ENCODE peak calls at places on chromosomes 1 and 21, in nine cellular contexts. One of them, this sample, is unnamed.

GRCh38 chr1:19062258-19063029 is 106.0 kb upstream of the IFFO2 start:
- DNase-seq in foreskin melanocyte: no peak
- DNase-seq in adrenal gland: no peak
- DNase-seq in tibial artery: no peak
- DNase-seq in stimulated activated CD8-positive, alpha-beta memory T cell treated with anti-CD3 and anti-CD28 coated beads, Interleukin-15, amount 100 ng/mL, for 24 hours: no peak
- DNase-seq in amniotic epithelial cell: no peak
- DNase-seq in HTR-8/SVneo: no peak
- DNase-seq in EL: no peak
- DNase-seq in NCI-H69: no peak
- DNase-seq in this sample: peak; percentile 22

GRCh38 chr1:235878082-235878781 is 11.5 kb upstream of the LYST start:
- DNase-seq in foreskin melanocyte: no peak
- DNase-seq in adrenal gland: no peak
- DNase-seq in tibial artery: no peak
- DNase-seq in stimulated activated CD8-positive, alpha-beta memory T cell treated with anti-CD3 and anti-CD28 coated beads, Interleukin-15, amount 100 ng/mL, for 24 hours: no peak
- DNase-seq in amniotic epithelial cell: no peak
- DNase-seq in HTR-8/SVneo: no peak
- DNase-seq in EL: no peak
- DNase-seq in NCI-H69: peak; percentile 89
- DNase-seq in this sample: no peak

GRCh38 chr1:29290414-29290980 is 54.2 kb downstream of the PTPRU start:
- DNase-seq in foreskin melanocyte: no peak
- DNase-seq in adrenal gland: no peak
- DNase-seq in tibial artery: no peak
- DNase-seq in stimulated activated CD8-positive, alpha-beta memory T cell treated with anti-CD3 and anti-CD28 coated beads, Interleukin-15, amount 100 ng/mL, for 24 hours: no peak
- DNase-seq in amniotic epithelial cell: peak; percentile 87
- DNase-seq in HTR-8/SVneo: no peak
- DNase-seq in EL: peak; percentile 27
- DNase-seq in NCI-H69: no peak
- DNase-seq in this sample: no peak

GRCh38 chr1:159089184-159089791 is 12.7 kb upstream of the AIM2 start:
- DNase-seq in foreskin melanocyte: no peak
- DNase-seq in adrenal gland: no peak
- DNase-seq in tibial artery: no peak
- DNase-seq in stimulated activated CD8-positive, alpha-beta memory T cell treated with anti-CD3 and anti-CD28 coated beads, Interleukin-15, amount 100 ng/mL, for 24 hours: no peak
- DNase-seq in amniotic epithelial cell: no peak
- DNase-seq in HTR-8/SVneo: no peak
- DNase-seq in EL: no peak
- DNase-seq in NCI-H69: no peak
- DNase-seq in this sample: no peak

GRCh38 chr1:44040856-44041255 is 9.6 kb upstream of the SLC6A9 start:
- DNase-seq in foreskin melanocyte: no peak
- DNase-seq in adrenal gland: no peak
- DNase-seq in tibial artery: no peak
- DNase-seq in stimulated activated CD8-positive, alpha-beta memory T cell treated with anti-CD3 and anti-CD28 coated beads, Interleukin-15, amount 100 ng/mL, for 24 hours: no peak
- DNase-seq in amniotic epithelial cell: peak; percentile 36
- DNase-seq in HTR-8/SVneo: no peak
- DNase-seq in EL: no peak
- DNase-seq in NCI-H69: no peak
- DNase-seq in this sample: no peak

GRCh38 chr21:44462834-44463200 is 7.5 kb downstream of the LRRC3 start:
- DNase-seq in foreskin melanocyte: no peak
- DNase-seq in adrenal gland: no peak
- DNase-seq in tibial artery: no peak
- DNase-seq in stimulated activated CD8-positive, alpha-beta memory T cell treated with anti-CD3 and anti-CD28 coated beads, Interleukin-15, amount 100 ng/mL, for 24 hours: no peak
- DNase-seq in amniotic epithelial cell: no peak
- DNase-seq in HTR-8/SVneo: no peak
- DNase-seq in EL: no peak
- DNase-seq in NCI-H69: no peak
- DNase-seq in this sample: no peak

GRCh38 chr1:61270107-61270506 is 187.7 kb downstream of the NFIA start:
- DNase-seq in foreskin melanocyte: no peak
- DNase-seq in adrenal gland: no peak
- DNase-seq in tibial artery: no peak
- DNase-seq in stimulated activated CD8-positive, alpha-beta memory T cell treated with anti-CD3 and anti-CD28 coated beads, Interleukin-15, amount 100 ng/mL, for 24 hours: no peak
- DNase-seq in amniotic epithelial cell: no peak
- DNase-seq in HTR-8/SVneo: no peak
- DNase-seq in EL: no peak
- DNase-seq in NCI-H69: no peak
- DNase-seq in this sample: no peak

GRCh38 chr1:20494609-20495311 is 8.8 kb upstream of the CAMK2N1 start:
- DNase-seq in foreskin melanocyte: no peak
- DNase-seq in adrenal gland: no peak
- DNase-seq in tibial artery: no peak
- DNase-seq in stimulated activated CD8-positive, alpha-beta memory T cell treated with anti-CD3 and anti-CD28 coated beads, Interleukin-15, amount 100 ng/mL, for 24 hours: no peak
- DNase-seq in amniotic epithelial cell: peak; percentile 94
- DNase-seq in HTR-8/SVneo: no peak
- DNase-seq in EL: peak; percentile 92
- DNase-seq in NCI-H69: no peak
- DNase-seq in this sample: peak; percentile 86

GRCh38 chr1:66182551-66183178 is 351.3 kb upstream of the SGIP1 start:
- DNase-seq in foreskin melanocyte: no peak
- DNase-seq in adrenal gland: peak; percentile 16
- DNase-seq in tibial artery: no peak
- DNase-seq in stimulated activated CD8-positive, alpha-beta memory T cell treated with anti-CD3 and anti-CD28 coated beads, Interleukin-15, amount 100 ng/mL, for 24 hours: no peak
- DNase-seq in amniotic epithelial cell: peak; percentile 98
- DNase-seq in HTR-8/SVneo: peak; percentile 33
- DNase-seq in EL: peak; percentile 81
- DNase-seq in NCI-H69: no peak
- DNase-seq in this sample: no peak

GRCh38 chr1:10793129-10793651 is 3.3 kb downstream of the CASZ1 start:
- DNase-seq in foreskin melanocyte: no peak
- DNase-seq in adrenal gland: no peak
- DNase-seq in tibial artery: no peak
- DNase-seq in stimulated activated CD8-positive, alpha-beta memory T cell treated with anti-CD3 and anti-CD28 coated beads, Interleukin-15, amount 100 ng/mL, for 24 hours: no peak
- DNase-seq in amniotic epithelial cell: peak; percentile 9
- DNase-seq in HTR-8/SVneo: no peak
- DNase-seq in EL: no peak
- DNase-seq in NCI-H69: peak; percentile 64
- DNase-seq in this sample: no peak